ENCODE peak calls at places on chromosomes 6 and 20, in nine cellular contexts. One of them, this sample, is unnamed.
A peak's percentile ranks its signal among the peaks of the same experiment; 100 is the strongest.

GRCh38 chr6:122704086-122704485 is 75.4 kb upstream of the FABP7 start:
- DNase-seq in tibial nerve: no peak
- DNase-seq in Peyer's patch: no peak
- DNase-seq in endodermal cell: no peak
- DNase-seq in cardiac muscle cell: no peak
- DNase-seq in left lung: no peak
- DNase-seq in HepG2: no peak
- DNase-seq in CD4-positive, CD25-positive, alpha-beta regulatory T cell: no peak
- DNase-seq in CD8-positive, alpha-beta memory T cell: no peak
- DNase-seq in this sample: no peak

GRCh38 chr20:22842793-22843192 is 192.3 kb upstream of the SSTR4 start:
- DNase-seq in tibial nerve: no peak
- DNase-seq in Peyer's patch: no peak
- DNase-seq in endodermal cell: peak; percentile 22
- DNase-seq in cardiac muscle cell: no peak
- DNase-seq in left lung: no peak
- DNase-seq in HepG2: no peak
- DNase-seq in CD4-positive, CD25-positive, alpha-beta regulatory T cell: no peak
- DNase-seq in CD8-positive, alpha-beta memory T cell: no peak
- DNase-seq in this sample: no peak

GRCh38 chr20:57139342-57140093 is 126.9 kb downstream of the BMP7 start:
- DNase-seq in tibial nerve: no peak
- DNase-seq in Peyer's patch: no peak
- DNase-seq in endodermal cell: no peak
- DNase-seq in cardiac muscle cell: no peak
- DNase-seq in left lung: no peak
- DNase-seq in HepG2: no peak
- DNase-seq in CD4-positive, CD25-positive, alpha-beta regulatory T cell: no peak
- DNase-seq in CD8-positive, alpha-beta memory T cell: no peak
- DNase-seq in this sample: no peak

GRCh38 chr6:126937426-126937825 is 181.0 kb upstream of the RSPO3 start:
- DNase-seq in tibial nerve: no peak
- DNase-seq in Peyer's patch: no peak
- DNase-seq in endodermal cell: no peak
- DNase-seq in cardiac muscle cell: no peak
- DNase-seq in left lung: no peak
- DNase-seq in HepG2: no peak
- DNase-seq in CD4-positive, CD25-positive, alpha-beta regulatory T cell: no peak
- DNase-seq in CD8-positive, alpha-beta memory T cell: no peak
- DNase-seq in this sample: no peak

GRCh38 chr6:53411451-53411850 is 62.7 kb upstream of the ELOVL5 start:
- DNase-seq in tibial nerve: no peak
- DNase-seq in Peyer's patch: no peak
- DNase-seq in endodermal cell: no peak
- DNase-seq in cardiac muscle cell: no peak
- DNase-seq in left lung: no peak
- DNase-seq in HepG2: no peak
- DNase-seq in CD4-positive, CD25-positive, alpha-beta regulatory T cell: no peak
- DNase-seq in CD8-positive, alpha-beta memory T cell: no peak
- DNase-seq in this sample: no peak

GRCh38 chr20:33482581-33482980 is 7.3 kb upstream of the CBFA2T2 start:
- DNase-seq in tibial nerve: no peak
- DNase-seq in Peyer's patch: peak; percentile 54
- DNase-seq in endodermal cell: no peak
- DNase-seq in cardiac muscle cell: no peak
- DNase-seq in left lung: no peak
- DNase-seq in HepG2: no peak
- DNase-seq in CD4-positive, CD25-positive, alpha-beta regulatory T cell: no peak
- DNase-seq in CD8-positive, alpha-beta memory T cell: no peak
- DNase-seq in this sample: peak; percentile 51

GRCh38 chr20:5058873-5059272 is 57.6 kb upstream of the SLC23A2 start:
- DNase-seq in tibial nerve: no peak
- DNase-seq in Peyer's patch: no peak
- DNase-seq in endodermal cell: no peak
- DNase-seq in cardiac muscle cell: no peak
- DNase-seq in left lung: no peak
- DNase-seq in HepG2: no peak
- DNase-seq in CD4-positive, CD25-positive, alpha-beta regulatory T cell: no peak
- DNase-seq in CD8-positive, alpha-beta memory T cell: no peak
- DNase-seq in this sample: no peak

GRCh38 chr6:100457251-100457990 is 7.3 kb downstream of the SIM1 start:
- DNase-seq in tibial nerve: no peak
- DNase-seq in Peyer's patch: no peak
- DNase-seq in endodermal cell: peak; percentile 81
- DNase-seq in cardiac muscle cell: no peak
- DNase-seq in left lung: no peak
- DNase-seq in HepG2: no peak
- DNase-seq in CD4-positive, CD25-positive, alpha-beta regulatory T cell: no peak
- DNase-seq in CD8-positive, alpha-beta memory T cell: no peak
- DNase-seq in this sample: no peak

GRCh38 chr6:90074161-90074560 is 179.9 kb downstream of the GJA10 start:
- DNase-seq in tibial nerve: no peak
- DNase-seq in Peyer's patch: no peak
- DNase-seq in endodermal cell: no peak
- DNase-seq in cardiac muscle cell: no peak
- DNase-seq in left lung: no peak
- DNase-seq in HepG2: peak; percentile 15
- DNase-seq in CD4-positive, CD25-positive, alpha-beta regulatory T cell: no peak
- DNase-seq in CD8-positive, alpha-beta memory T cell: no peak
- DNase-seq in this sample: no peak

GRCh38 chr6:50712291-50712690 is 1.0 kb upstream of the TFAP2D start:
- DNase-seq in tibial nerve: no peak
- DNase-seq in Peyer's patch: no peak
- DNase-seq in endodermal cell: no peak
- DNase-seq in cardiac muscle cell: no peak
- DNase-seq in left lung: no peak
- DNase-seq in HepG2: no peak
- DNase-seq in CD4-positive, CD25-positive, alpha-beta regulatory T cell: no peak
- DNase-seq in CD8-positive, alpha-beta memory T cell: no peak
- DNase-seq in this sample: no peak

GRCh38 chr20:41862023-41862422 is 243.8 kb upstream of the CHD6 start:
- DNase-seq in tibial nerve: no peak
- DNase-seq in Peyer's patch: no peak
- DNase-seq in endodermal cell: peak; percentile 71
- DNase-seq in cardiac muscle cell: no peak
- DNase-seq in left lung: no peak
- DNase-seq in HepG2: no peak
- DNase-seq in CD4-positive, CD25-positive, alpha-beta regulatory T cell: no peak
- DNase-seq in CD8-positive, alpha-beta memory T cell: no peak
- DNase-seq in this sample: no peak

GRCh38 chr6:23413327-23414203 is 712.5 kb upstream of the NRSN1 start:
- DNase-seq in tibial nerve: no peak
- DNase-seq in Peyer's patch: no peak
- DNase-seq in endodermal cell: no peak
- DNase-seq in cardiac muscle cell: no peak
- DNase-seq in left lung: no peak
- DNase-seq in HepG2: no peak
- DNase-seq in CD4-positive, CD25-positive, alpha-beta regulatory T cell: no peak
- DNase-seq in CD8-positive, alpha-beta memory T cell: no peak
- DNase-seq in this sample: no peak

GRCh38 chr6:87198496-87198895 is 43.1 kb downstream of the ZNF292 start:
- DNase-seq in tibial nerve: no peak
- DNase-seq in Peyer's patch: no peak
- DNase-seq in endodermal cell: no peak
- DNase-seq in cardiac muscle cell: no peak
- DNase-seq in left lung: no peak
- DNase-seq in HepG2: no peak
- DNase-seq in CD4-positive, CD25-positive, alpha-beta regulatory T cell: no peak
- DNase-seq in CD8-positive, alpha-beta memory T cell: no peak
- DNase-seq in this sample: no peak

GRCh38 chr6:25449774-25450173 is 170.6 kb downstream of the CARMIL1 start:
- DNase-seq in tibial nerve: no peak
- DNase-seq in Peyer's patch: no peak
- DNase-seq in endodermal cell: peak; percentile 82
- DNase-seq in cardiac muscle cell: peak; percentile 36
- DNase-seq in left lung: no peak
- DNase-seq in HepG2: no peak
- DNase-seq in CD4-positive, CD25-positive, alpha-beta regulatory T cell: no peak
- DNase-seq in CD8-positive, alpha-beta memory T cell: no peak
- DNase-seq in this sample: no peak

GRCh38 chr20:49230021-49230420 is 10.8 kb downstream of the DDX27 start:
- DNase-seq in tibial nerve: no peak
- DNase-seq in Peyer's patch: no peak
- DNase-seq in endodermal cell: no peak
- DNase-seq in cardiac muscle cell: no peak
- DNase-seq in left lung: no peak
- DNase-seq in HepG2: no peak
- DNase-seq in CD4-positive, CD25-positive, alpha-beta regulatory T cell: no peak
- DNase-seq in CD8-positive, alpha-beta memory T cell: no peak
- DNase-seq in this sample: no peak

GRCh38 chr6:128600397-128600951 is 80.1 kb upstream of the PTPRK start:
- DNase-seq in tibial nerve: no peak
- DNase-seq in Peyer's patch: no peak
- DNase-seq in endodermal cell: no peak
- DNase-seq in cardiac muscle cell: no peak
- DNase-seq in left lung: no peak
- DNase-seq in HepG2: no peak
- DNase-seq in CD4-positive, CD25-positive, alpha-beta regulatory T cell: no peak
- DNase-seq in CD8-positive, alpha-beta memory T cell: no peak
- DNase-seq in this sample: no peak
- H3K4me3 ChIP-seq in tibial nerve: no peak overlapping the region
- H3K4me3 ChIP-seq in Peyer's patch: no peak overlapping the region
- H3K4me3 ChIP-seq in endodermal cell: no peak overlapping the region
- H3K4me3 ChIP-seq in cardiac muscle cell: no peak overlapping the region
- H3K4me3 ChIP-seq in left lung: no peak overlapping the region
- H3K4me3 ChIP-seq in HepG2: no peak overlapping the region
- H3K4me3 ChIP-seq in CD4-positive, CD25-positive, alpha-beta regulatory T cell: no peak overlapping the region
- H3K4me3 ChIP-seq in CD8-positive, alpha-beta memory T cell: no peak overlapping the region
- H3K4me3 ChIP-seq in this sample: no peak overlapping the region

GRCh38 chr6:166010585-166010984 is 157.1 kb downstream of the TBXT start:
- DNase-seq in tibial nerve: no peak
- DNase-seq in Peyer's patch: no peak
- DNase-seq in endodermal cell: no peak
- DNase-seq in cardiac muscle cell: peak; percentile 53
- DNase-seq in left lung: no peak
- DNase-seq in HepG2: no peak
- DNase-seq in CD4-positive, CD25-positive, alpha-beta regulatory T cell: no peak
- DNase-seq in CD8-positive, alpha-beta memory T cell: no peak
- DNase-seq in this sample: no peak
- H3K27me3 ChIP-seq in tibial nerve: peaks cover 43% of the 10 kb centered on the region
- H3K27me3 ChIP-seq in Peyer's patch: no peaks in the 10 kb centered on the region
- H3K27me3 ChIP-seq in endodermal cell: peaks cover 73% of the 10 kb centered on the region
- H3K27me3 ChIP-seq in cardiac muscle cell: peaks cover 51% of the 10 kb centered on the region
- H3K27me3 ChIP-seq in left lung: peaks cover 28% of the 10 kb centered on the region
- H3K27me3 ChIP-seq in HepG2: peaks cover 33% of the 10 kb centered on the region
- H3K27me3 ChIP-seq in CD4-positive, CD25-positive, alpha-beta regulatory T cell: peaks cover 6% of the 10 kb centered on the region
- H3K27me3 ChIP-seq in CD8-positive, alpha-beta memory T cell: peaks cover 10% of the 10 kb centered on the region
- H3K27me3 ChIP-seq in this sample: peaks cover 32% of the 10 kb centered on the region

GRCh38 chr6:157106487-157106886 is 216.8 kb downstream of the TMEM242 start:
- DNase-seq in tibial nerve: no peak
- DNase-seq in Peyer's patch: no peak
- DNase-seq in endodermal cell: no peak
- DNase-seq in cardiac muscle cell: no peak
- DNase-seq in left lung: no peak
- DNase-seq in HepG2: no peak
- DNase-seq in CD4-positive, CD25-positive, alpha-beta regulatory T cell: no peak
- DNase-seq in CD8-positive, alpha-beta memory T cell: no peak
- DNase-seq in this sample: no peak

GRCh38 chr6:157107571-157107914 is 215.8 kb downstream of the TMEM242 start:
- DNase-seq in tibial nerve: no peak
- DNase-seq in Peyer's patch: no peak
- DNase-seq in endodermal cell: no peak
- DNase-seq in cardiac muscle cell: no peak
- DNase-seq in left lung: no peak
- DNase-seq in HepG2: no peak
- DNase-seq in CD4-positive, CD25-positive, alpha-beta regulatory T cell: no peak
- DNase-seq in CD8-positive, alpha-beta memory T cell: no peak
- DNase-seq in this sample: no peak

GRCh38 chr6:157110620-157111019 is 212.7 kb downstream of the TMEM242 start:
- DNase-seq in tibial nerve: no peak
- DNase-seq in Peyer's patch: no peak
- DNase-seq in endodermal cell: no peak
- DNase-seq in cardiac muscle cell: no peak
- DNase-seq in left lung: no peak
- DNase-seq in HepG2: no peak
- DNase-seq in CD4-positive, CD25-positive, alpha-beta regulatory T cell: no peak
- DNase-seq in CD8-positive, alpha-beta memory T cell: no peak
- DNase-seq in this sample: no peak

GRCh38 chr6:157107915-157108651 is 215.2 kb downstream of the TMEM242 start:
- DNase-seq in tibial nerve: no peak
- DNase-seq in Peyer's patch: no peak
- DNase-seq in endodermal cell: no peak
- DNase-seq in cardiac muscle cell: no peak
- DNase-seq in left lung: no peak
- DNase-seq in HepG2: no peak
- DNase-seq in CD4-positive, CD25-positive, alpha-beta regulatory T cell: peak; percentile 49
- DNase-seq in CD8-positive, alpha-beta memory T cell: no peak
- DNase-seq in this sample: no peak

DNA sequence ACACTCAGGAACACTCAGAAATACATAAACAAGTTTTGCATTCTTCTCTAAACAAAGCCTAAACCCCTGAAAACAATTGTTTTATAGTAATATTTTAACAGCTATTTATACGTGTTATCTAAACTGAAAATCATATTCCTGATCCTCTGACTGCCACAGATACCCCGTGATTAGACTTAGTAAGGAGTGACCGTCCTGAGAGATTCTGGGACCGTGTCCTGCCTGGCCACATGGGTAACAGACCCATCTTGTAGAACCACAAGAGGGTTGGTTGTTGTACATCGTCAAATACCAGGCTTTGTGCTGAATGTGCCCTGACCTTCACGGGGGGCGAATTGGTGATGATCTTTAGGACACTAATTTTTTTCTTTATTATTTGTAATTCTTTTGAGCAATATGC is 214.4 kb downstream of the TMEM242 start:
- DNase-seq in tibial nerve: no peak
- DNase-seq in Peyer's patch: no peak
- DNase-seq in endodermal cell: no peak
- DNase-seq in cardiac muscle cell: no peak
- DNase-seq in left lung: no peak
- DNase-seq in HepG2: no peak
- DNase-seq in CD4-positive, CD25-positive, alpha-beta regulatory T cell: no peak
- DNase-seq in CD8-positive, alpha-beta memory T cell: no peak
- DNase-seq in this sample: no peak
- H3K27ac ChIP-seq in tibial nerve: no peak overlapping the region
- H3K27ac ChIP-seq in Peyer's patch: no peak overlapping the region
- H3K27ac ChIP-seq in endodermal cell: no peak overlapping the region
- H3K27ac ChIP-seq in cardiac muscle cell: peak overlapping the region; percentile 76
- H3K27ac ChIP-seq in left lung: no peak overlapping the region
- H3K27ac ChIP-seq in HepG2: no peak overlapping the region
- H3K27ac ChIP-seq in CD4-positive, CD25-positive, alpha-beta regulatory T cell: no peak overlapping the region
- H3K27ac ChIP-seq in CD8-positive, alpha-beta memory T cell: no peak overlapping the region
- H3K27ac ChIP-seq in this sample: no peak overlapping the region

DNA sequence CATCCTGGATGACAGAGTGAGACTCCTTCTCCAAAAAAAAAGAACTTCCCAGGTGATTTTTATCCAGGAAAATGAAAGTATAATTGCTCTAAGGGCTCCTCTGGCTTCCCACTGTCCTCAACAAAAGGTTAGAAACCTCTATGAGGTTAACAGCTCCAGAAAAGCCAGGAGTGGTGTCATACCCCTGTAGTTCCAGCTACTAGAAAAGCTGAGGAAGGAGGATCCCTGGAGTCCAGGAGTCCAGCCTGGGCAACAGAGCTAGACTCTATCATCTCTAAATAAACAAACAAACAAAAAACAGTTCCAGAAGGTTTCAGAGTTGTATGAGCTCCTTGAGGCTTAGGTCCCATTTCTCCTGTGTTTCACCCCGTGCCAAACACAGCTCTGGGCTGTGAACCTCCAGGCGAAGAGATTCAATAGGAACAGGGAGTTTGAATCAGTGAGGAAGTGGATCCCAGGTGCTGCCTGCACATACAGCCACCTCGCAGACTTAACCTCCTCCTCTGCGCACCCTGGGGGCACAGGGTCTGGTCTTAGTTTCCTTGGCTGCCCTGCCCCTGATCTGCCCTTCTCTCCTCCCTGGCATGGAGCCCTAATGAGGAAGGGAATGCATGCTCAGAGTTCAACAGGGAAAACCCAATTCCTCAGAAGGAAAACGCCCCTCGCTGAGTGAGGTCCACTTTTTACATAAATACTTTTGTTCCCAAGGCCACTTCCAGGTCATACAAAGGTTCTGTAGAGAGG is 31.0 kb downstream of the ZC3H12D start:
- DNase-seq in tibial nerve: no peak
- DNase-seq in Peyer's patch: no peak
- DNase-seq in endodermal cell: no peak
- DNase-seq in cardiac muscle cell: no peak
- DNase-seq in left lung: peak; percentile 32
- DNase-seq in HepG2: no peak
- DNase-seq in CD4-positive, CD25-positive, alpha-beta regulatory T cell: no peak
- DNase-seq in CD8-positive, alpha-beta memory T cell: no peak
- DNase-seq in this sample: peak; percentile 41
- H3K4me3 ChIP-seq in tibial nerve: no peak overlapping the region
- H3K4me3 ChIP-seq in Peyer's patch: no peak overlapping the region
- H3K4me3 ChIP-seq in endodermal cell: no peak overlapping the region
- H3K4me3 ChIP-seq in cardiac muscle cell: no peak overlapping the region
- H3K4me3 ChIP-seq in left lung: no peak overlapping the region
- H3K4me3 ChIP-seq in HepG2: no peak overlapping the region
- H3K4me3 ChIP-seq in CD4-positive, CD25-positive, alpha-beta regulatory T cell: no peak overlapping the region
- H3K4me3 ChIP-seq in CD8-positive, alpha-beta memory T cell: no peak overlapping the region
- H3K4me3 ChIP-seq in this sample: no peak overlapping the region